ENCODE peak calls at places on chromosomes 2 and 18, in nine cellular contexts. One of them, this sample, is unnamed.

GRCh38 chr2:237213325-237214040 is 127.8 kb downstream of the COPS8 start:
- DNase-seq in IMR-90: peak
- DNase-seq in upper lobe of right lung: no peak
- DNase-seq in HepG2: no peak
- DNase-seq in choroid plexus epithelial cell: peak
- DNase-seq in epithelial cell of esophagus: peak
- DNase-seq in cardiac fibroblast: peak
- DNase-seq in fibroblast of mammary gland: peak
- DNase-seq in HCT116: no peak
- DNase-seq in this sample: no peak

GRCh38 chr2:150487537-150488429 is at the start of gene RND3:
- DNase-seq in IMR-90: peak
- DNase-seq in upper lobe of right lung: peak
- DNase-seq in HepG2: peak
- DNase-seq in choroid plexus epithelial cell: peak
- DNase-seq in epithelial cell of esophagus: peak
- DNase-seq in cardiac fibroblast: peak
- DNase-seq in fibroblast of mammary gland: peak
- DNase-seq in HCT116: peak
- DNase-seq in this sample: peak

GRCh38 chr2:189409647-189410046 is 31.6 kb upstream of the WDR75 start:
- DNase-seq in IMR-90: no peak
- DNase-seq in upper lobe of right lung: no peak
- DNase-seq in HepG2: no peak
- DNase-seq in choroid plexus epithelial cell: peak
- DNase-seq in epithelial cell of esophagus: no peak
- DNase-seq in cardiac fibroblast: peak
- DNase-seq in fibroblast of mammary gland: no peak
- DNase-seq in HCT116: no peak
- DNase-seq in this sample: no peak

GRCh38 chr2:24546668-24547067 is 55.6 kb downstream of the NCOA1 start:
- DNase-seq in IMR-90: no peak
- DNase-seq in upper lobe of right lung: no peak
- DNase-seq in HepG2: no peak
- DNase-seq in choroid plexus epithelial cell: no peak
- DNase-seq in epithelial cell of esophagus: no peak
- DNase-seq in cardiac fibroblast: no peak
- DNase-seq in fibroblast of mammary gland: no peak
- DNase-seq in HCT116: no peak
- DNase-seq in this sample: no peak

GRCh38 chr2:161208527-161209139 is 48.4 kb downstream of the TANK start:
- DNase-seq in IMR-90: peak
- DNase-seq in upper lobe of right lung: no peak
- DNase-seq in HepG2: peak
- DNase-seq in choroid plexus epithelial cell: peak
- DNase-seq in epithelial cell of esophagus: peak
- DNase-seq in cardiac fibroblast: peak
- DNase-seq in fibroblast of mammary gland: peak
- DNase-seq in HCT116: peak
- DNase-seq in this sample: peak

GRCh38 chr2:60468390-60469085 is 84.9 kb downstream of the BCL11A start:
- DNase-seq in IMR-90: peak
- DNase-seq in upper lobe of right lung: no peak
- DNase-seq in HepG2: no peak
- DNase-seq in choroid plexus epithelial cell: peak
- DNase-seq in epithelial cell of esophagus: peak
- DNase-seq in cardiac fibroblast: peak
- DNase-seq in fibroblast of mammary gland: peak
- DNase-seq in HCT116: no peak
- DNase-seq in this sample: no peak

GRCh38 chr18:58682429-58683069 is 11.3 kb downstream of the MALT1 start:
- DNase-seq in IMR-90: peak
- DNase-seq in upper lobe of right lung: no peak
- DNase-seq in HepG2: peak
- DNase-seq in choroid plexus epithelial cell: peak
- DNase-seq in epithelial cell of esophagus: peak
- DNase-seq in cardiac fibroblast: peak
- DNase-seq in fibroblast of mammary gland: peak
- DNase-seq in HCT116: peak
- DNase-seq in this sample: peak

GRCh38 chr2:176002684-176003225 is 688 bp upstream of the LNPK start:
- DNase-seq in IMR-90: peak
- DNase-seq in upper lobe of right lung: peak
- DNase-seq in HepG2: peak
- DNase-seq in choroid plexus epithelial cell: peak
- DNase-seq in epithelial cell of esophagus: peak
- DNase-seq in cardiac fibroblast: peak
- DNase-seq in fibroblast of mammary gland: peak
- DNase-seq in HCT116: no peak
- DNase-seq in this sample: no peak

GRCh38 chr18:9710037-9710436 is 1.9 kb downstream of the RAB31 start:
- DNase-seq in IMR-90: no peak
- DNase-seq in upper lobe of right lung: no peak
- DNase-seq in HepG2: no peak
- DNase-seq in choroid plexus epithelial cell: no peak
- DNase-seq in epithelial cell of esophagus: no peak
- DNase-seq in cardiac fibroblast: no peak
- DNase-seq in fibroblast of mammary gland: no peak
- DNase-seq in HCT116: no peak
- DNase-seq in this sample: no peak

GRCh38 chr18:9708057-9708881 is at the start of gene RAB31:
- DNase-seq in IMR-90: peak
- DNase-seq in upper lobe of right lung: peak
- DNase-seq in HepG2: no peak
- DNase-seq in choroid plexus epithelial cell: peak
- DNase-seq in epithelial cell of esophagus: peak
- DNase-seq in cardiac fibroblast: peak
- DNase-seq in fibroblast of mammary gland: peak
- DNase-seq in HCT116: no peak
- DNase-seq in this sample: no peak

GRCh38 chr18:9707381-9708056 is 582 bp upstream of the RAB31 start:
- DNase-seq in IMR-90: peak
- DNase-seq in upper lobe of right lung: no peak
- DNase-seq in HepG2: no peak
- DNase-seq in choroid plexus epithelial cell: peak
- DNase-seq in epithelial cell of esophagus: no peak
- DNase-seq in cardiac fibroblast: peak
- DNase-seq in fibroblast of mammary gland: no peak
- DNase-seq in HCT116: no peak
- DNase-seq in this sample: no peak

GRCh38 chr18:9711361-9712129 is 3.4 kb downstream of the RAB31 start:
- DNase-seq in IMR-90: no peak
- DNase-seq in upper lobe of right lung: no peak
- DNase-seq in HepG2: no peak
- DNase-seq in choroid plexus epithelial cell: no peak
- DNase-seq in epithelial cell of esophagus: no peak
- DNase-seq in cardiac fibroblast: no peak
- DNase-seq in fibroblast of mammary gland: no peak
- DNase-seq in HCT116: no peak
- DNase-seq in this sample: no peak

DNA sequence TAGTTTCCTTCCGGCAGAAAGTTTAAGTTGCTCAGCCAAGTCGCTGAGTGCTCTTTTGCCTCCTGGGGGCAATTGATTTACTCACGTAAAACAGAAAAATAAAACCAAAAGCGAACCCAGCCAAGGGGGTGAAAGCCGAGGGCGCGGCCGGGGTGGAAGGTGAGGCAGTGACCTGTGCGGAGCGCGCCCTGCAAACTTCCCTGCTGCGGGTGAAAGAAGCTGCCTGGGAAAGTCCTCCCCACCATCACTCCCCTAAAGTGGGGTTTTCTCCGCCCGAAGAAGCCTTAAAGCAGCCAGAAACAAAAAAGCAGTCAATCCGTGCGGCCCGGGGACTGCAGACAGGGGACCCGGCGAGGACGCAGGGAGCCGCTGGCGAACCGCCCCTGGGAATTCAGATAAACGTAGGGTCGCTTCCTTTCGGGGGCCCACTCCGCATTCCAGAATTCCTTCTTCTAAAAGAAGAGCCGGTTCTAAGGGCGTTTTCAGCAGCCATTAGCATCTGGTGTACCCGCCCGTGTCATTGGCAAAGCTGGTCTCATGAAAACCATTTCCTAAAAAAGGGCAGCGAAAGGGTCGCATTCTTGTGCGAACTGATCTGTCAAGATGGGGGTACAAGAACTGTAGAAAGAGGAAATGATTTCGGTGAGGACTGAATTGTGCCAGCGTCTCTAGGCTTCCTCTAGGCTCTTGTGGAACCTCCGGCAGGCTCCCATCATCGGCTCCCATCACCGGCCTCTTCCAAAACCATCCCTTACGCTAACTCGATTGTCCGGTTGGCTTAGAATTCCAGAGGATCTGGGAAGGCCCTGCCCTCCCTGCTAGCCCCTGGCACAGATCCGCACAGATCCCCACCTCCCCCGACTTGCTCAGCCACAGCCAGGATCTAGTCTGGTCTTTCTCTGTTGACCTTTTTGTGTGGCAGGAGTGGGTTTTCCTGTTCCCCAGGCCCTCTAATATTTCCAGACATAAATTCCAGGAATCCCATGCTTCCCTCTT is 1.1 kb downstream of the RAB31 start:
- DNase-seq in IMR-90: no peak
- DNase-seq in upper lobe of right lung: peak
- DNase-seq in HepG2: no peak
- DNase-seq in choroid plexus epithelial cell: no peak
- DNase-seq in epithelial cell of esophagus: no peak
- DNase-seq in cardiac fibroblast: peak
- DNase-seq in fibroblast of mammary gland: no peak
- DNase-seq in HCT116: no peak
- DNase-seq in this sample: no peak
- H3K4me3 ChIP-seq in IMR-90: peak
- H3K4me3 ChIP-seq in upper lobe of right lung: peak
- H3K4me3 ChIP-seq in HepG2: peak
- H3K4me3 ChIP-seq in choroid plexus epithelial cell: peak
- H3K4me3 ChIP-seq in epithelial cell of esophagus: peak
- H3K4me3 ChIP-seq in cardiac fibroblast: peak
- H3K4me3 ChIP-seq in fibroblast of mammary gland: peak
- H3K4me3 ChIP-seq in HCT116: peak
- H3K4me3 ChIP-seq in this sample: peak

DNA sequence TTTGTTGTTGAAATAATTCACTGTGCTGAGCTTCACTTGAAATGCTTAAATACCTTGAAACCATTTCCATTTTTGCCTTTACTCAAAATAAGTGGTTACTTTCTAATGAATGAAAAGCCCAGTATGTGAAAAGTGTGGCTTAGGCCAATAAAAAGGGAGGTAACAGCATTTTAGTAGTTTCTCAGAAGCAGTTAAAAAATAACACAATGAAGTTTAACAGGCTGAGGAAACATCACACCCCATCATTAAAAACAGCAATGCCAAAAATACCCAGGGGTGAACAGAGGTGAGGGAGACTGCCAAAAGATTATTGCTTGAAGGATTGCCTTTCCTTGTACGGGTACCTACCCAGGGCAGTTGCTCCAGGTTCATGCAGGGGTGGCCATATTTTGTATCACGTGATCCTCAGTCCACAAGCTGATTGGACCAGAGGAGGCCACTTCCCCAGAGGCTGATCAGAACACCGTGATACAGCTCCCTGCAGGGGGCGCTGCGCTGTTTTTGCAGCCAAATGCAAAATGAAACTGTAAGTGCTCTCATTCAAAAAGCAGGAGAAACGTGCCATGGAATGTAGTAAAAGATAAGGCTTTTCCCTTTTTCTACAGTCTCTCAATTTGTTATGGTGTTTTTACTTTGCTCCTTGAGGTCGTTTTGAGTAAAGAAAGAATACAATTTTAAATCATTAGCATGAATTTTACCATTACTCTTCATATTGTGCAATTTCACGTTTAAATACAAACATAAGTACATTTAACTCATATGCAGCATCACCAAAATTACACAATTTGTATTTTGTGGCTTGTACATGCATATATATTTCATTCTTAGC is 70.2 kb upstream of the SH3BP4 start:
- DNase-seq in IMR-90: peak
- DNase-seq in upper lobe of right lung: peak
- DNase-seq in HepG2: peak
- DNase-seq in choroid plexus epithelial cell: peak
- DNase-seq in epithelial cell of esophagus: peak
- DNase-seq in cardiac fibroblast: peak
- DNase-seq in fibroblast of mammary gland: peak
- DNase-seq in HCT116: peak
- DNase-seq in this sample: peak
- H3K4me3 ChIP-seq in IMR-90: peak
- H3K4me3 ChIP-seq in upper lobe of right lung: peak
- H3K4me3 ChIP-seq in HepG2: peak
- H3K4me3 ChIP-seq in choroid plexus epithelial cell: no peak
- H3K4me3 ChIP-seq in epithelial cell of esophagus: peak
- H3K4me3 ChIP-seq in cardiac fibroblast: no peak
- H3K4me3 ChIP-seq in fibroblast of mammary gland: no peak
- H3K4me3 ChIP-seq in HCT116: peak
- H3K4me3 ChIP-seq in this sample: peak

GRCh38 chr2:226970362-226970761 is 134.5 kb downstream of the RHBDD1 start:
- DNase-seq in IMR-90: no peak
- DNase-seq in upper lobe of right lung: no peak
- DNase-seq in HepG2: no peak
- DNase-seq in choroid plexus epithelial cell: no peak
- DNase-seq in epithelial cell of esophagus: no peak
- DNase-seq in cardiac fibroblast: no peak
- DNase-seq in fibroblast of mammary gland: no peak
- DNase-seq in HCT116: no peak
- DNase-seq in this sample: no peak

GRCh38 chr2:226963528-226963927 is 127.7 kb downstream of the RHBDD1 start:
- DNase-seq in IMR-90: peak
- DNase-seq in upper lobe of right lung: no peak
- DNase-seq in HepG2: no peak
- DNase-seq in choroid plexus epithelial cell: peak
- DNase-seq in epithelial cell of esophagus: peak
- DNase-seq in cardiac fibroblast: peak
- DNase-seq in fibroblast of mammary gland: peak
- DNase-seq in HCT116: peak
- DNase-seq in this sample: peak

GRCh38 chr2:226962374-226962773 is 126.5 kb downstream of the RHBDD1 start:
- DNase-seq in IMR-90: no peak
- DNase-seq in upper lobe of right lung: no peak
- DNase-seq in HepG2: no peak
- DNase-seq in choroid plexus epithelial cell: no peak
- DNase-seq in epithelial cell of esophagus: no peak
- DNase-seq in cardiac fibroblast: no peak
- DNase-seq in fibroblast of mammary gland: no peak
- DNase-seq in HCT116: no peak
- DNase-seq in this sample: no peak

GRCh38 chr2:226969412-226969811 is 133.6 kb downstream of the RHBDD1 start:
- DNase-seq in IMR-90: peak
- DNase-seq in upper lobe of right lung: no peak
- DNase-seq in HepG2: no peak
- DNase-seq in choroid plexus epithelial cell: no peak
- DNase-seq in epithelial cell of esophagus: no peak
- DNase-seq in cardiac fibroblast: peak
- DNase-seq in fibroblast of mammary gland: peak
- DNase-seq in HCT116: no peak
- DNase-seq in this sample: no peak

GRCh38 chr2:226965376-226965775 is 129.5 kb downstream of the RHBDD1 start:
- DNase-seq in IMR-90: no peak
- DNase-seq in upper lobe of right lung: no peak
- DNase-seq in HepG2: no peak
- DNase-seq in choroid plexus epithelial cell: no peak
- DNase-seq in epithelial cell of esophagus: no peak
- DNase-seq in cardiac fibroblast: no peak
- DNase-seq in fibroblast of mammary gland: no peak
- DNase-seq in HCT116: no peak
- DNase-seq in this sample: no peak
- H3K4me3 ChIP-seq in IMR-90: no peak
- H3K4me3 ChIP-seq in upper lobe of right lung: no peak
- H3K4me3 ChIP-seq in HepG2: no peak
- H3K4me3 ChIP-seq in choroid plexus epithelial cell: no peak
- H3K4me3 ChIP-seq in epithelial cell of esophagus: no peak
- H3K4me3 ChIP-seq in cardiac fibroblast: no peak
- H3K4me3 ChIP-seq in fibroblast of mammary gland: no peak
- H3K4me3 ChIP-seq in HCT116: no peak
- H3K4me3 ChIP-seq in this sample: no peak

DNA sequence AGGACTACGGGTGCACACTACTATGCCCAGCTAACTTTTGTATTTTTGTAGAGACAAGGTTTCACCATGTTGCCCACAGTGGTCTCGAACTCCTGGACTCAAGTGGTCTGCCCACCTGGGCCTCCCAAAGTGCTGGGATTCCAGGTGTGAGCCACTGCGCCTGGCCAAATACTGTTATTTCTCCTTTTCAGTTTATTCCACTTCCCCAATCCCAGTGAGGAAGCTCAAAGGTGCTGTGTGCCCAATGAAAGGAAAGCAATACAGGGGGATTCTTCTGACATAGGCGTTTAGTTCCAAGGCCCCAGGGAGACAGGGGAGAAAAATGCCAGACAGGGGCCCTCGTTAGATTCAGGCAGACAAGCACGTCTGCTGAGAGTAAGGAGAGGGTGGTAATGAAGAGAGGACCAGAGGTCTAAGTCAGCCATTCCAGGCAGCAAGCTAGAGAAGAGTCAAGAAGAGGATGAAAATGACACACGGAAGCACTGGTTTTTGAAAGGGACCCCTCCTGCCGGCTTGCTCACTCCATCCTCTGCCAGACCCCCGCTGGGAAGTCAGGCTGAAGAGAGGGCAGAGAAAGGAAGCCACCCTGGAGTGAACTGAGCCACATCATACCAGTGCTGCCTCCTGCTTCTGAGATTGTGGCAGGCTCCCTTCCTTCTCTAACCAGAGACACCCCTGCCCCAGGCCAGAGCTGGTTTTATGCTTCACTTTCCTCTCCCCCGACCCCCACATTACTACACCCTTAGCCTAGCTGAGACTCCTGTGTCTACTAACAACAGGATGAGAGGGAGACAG is 6.7 kb downstream of the INO80C start:
- DNase-seq in IMR-90: no peak
- DNase-seq in upper lobe of right lung: no peak
- DNase-seq in HepG2: no peak
- DNase-seq in choroid plexus epithelial cell: peak
- DNase-seq in epithelial cell of esophagus: no peak
- DNase-seq in cardiac fibroblast: no peak
- DNase-seq in fibroblast of mammary gland: no peak
- DNase-seq in HCT116: no peak
- DNase-seq in this sample: no peak
- H3K4me3 ChIP-seq in IMR-90: no peak
- H3K4me3 ChIP-seq in upper lobe of right lung: no peak
- H3K4me3 ChIP-seq in HepG2: no peak
- H3K4me3 ChIP-seq in choroid plexus epithelial cell: no peak
- H3K4me3 ChIP-seq in epithelial cell of esophagus: no peak
- H3K4me3 ChIP-seq in cardiac fibroblast: no peak
- H3K4me3 ChIP-seq in fibroblast of mammary gland: no peak
- H3K4me3 ChIP-seq in HCT116: no peak
- H3K4me3 ChIP-seq in this sample: no peak